ENCODE peak calls at places on chromosomes 13 and 19, in six cellular contexts. P is breast epithelium, J is HL-60, U is suprapubic skin, V is upper lobe of left lung, Z is stomach. H is an unnamed sample.

GRCh38 chr13:51518847-51519246 is 65.4 kb upstream of the WDFY2 start:
- DNase-seq in P (no peak), J (no peak), U (no peak), V (no peak), Z (no peak), H (no peak)

GRCh38 chr13:113929628-113930615 is 44.0 kb downstream of the C13orf46 start:
- DNase-seq in P (peak; percentile 36), J (no peak), U (peak; percentile 76), V (no peak), Z (peak; percentile 21), H (peak; percentile 62)

GRCh38 chr19:28402701-28403290 is 810.2 kb downstream of the UQCRFS1 start:
- DNase-seq in P (no peak), J (no peak), U (no peak), V (no peak), Z (no peak), H (no peak)

GRCh38 chr19:44303305-44303704 is 1.5 kb downstream of the ZNF235 start:
- DNase-seq in P (no peak), J (no peak), U (no peak), V (no peak), Z (no peak), H (no peak)

GRCh38 chr13:110182003-110182402 is 125.0 kb downstream of the COL4A1 start:
- DNase-seq in P (no peak), J (no peak), U (no peak), V (peak; percentile 45), Z (no peak), H (peak; percentile 56)

GRCh38 chr19:19459099-19459498 is 53.6 kb downstream of the GATAD2A start:
- DNase-seq in P (no peak), J (no peak), U (no peak), V (no peak), Z (no peak), H (no peak)

GRCh38 chr19:54100560-54100959 is at the start of gene OSCAR:
- DNase-seq in P (no peak), J (no peak), U (no peak), V (no peak), Z (no peak), H (no peak)

GRCh38 chr13:95023405-95023804 is 277.8 kb downstream of the ABCC4 start:
- DNase-seq in P (no peak), J (no peak), U (no peak), V (no peak), Z (no peak), H (no peak)

GRCh38 chr19:49746206-49746958 is 16.7 kb downstream of the TSKS start:
- DNase-seq in P (no peak), J (no peak), U (peak; percentile 81), V (peak; percentile 79), Z (peak; percentile 29), H (peak; percentile 78)

GRCh38 chr19:5340637-5341447 is at the start of gene PTPRS:
- DNase-seq in P (peak; percentile 71), J (peak; percentile 8), U (no peak), V (peak; percentile 96), Z (peak; percentile 77), H (peak; percentile 88)

GRCh38 chr19:40542197-40542859 is 34.3 kb upstream of the SHKBP1 start:
- DNase-seq in P (no peak), J (no peak), U (no peak), V (peak; percentile 88), Z (peak; percentile 32), H (peak; percentile 95)

GRCh38 chr13:33479066-33479465 is 193.5 kb upstream of the STARD13 start:
- DNase-seq in P (no peak), J (no peak), U (no peak), V (no peak), Z (no peak), H (no peak)

GRCh38 chr13:37127706-37128241 is 22.3 kb upstream of the CSNK1A1L start:
- DNase-seq in P (no peak), J (no peak), U (no peak), V (no peak), Z (no peak), H (no peak)

GRCh38 chr13:91647361-91647970 is 249.0 kb downstream of the GPC5 start:
- DNase-seq in P (no peak), J (no peak), U (no peak), V (no peak), Z (no peak), H (no peak)

GRCh38 chr19:40862333-40862732 is 12.1 kb upstream of the CYP2A6 start:
- DNase-seq in P (no peak), J (no peak), U (no peak), V (no peak), Z (no peak), H (no peak)

GRCh38 chr13:21364357-21364756 is 94.7 kb downstream of the ZDHHC20 start:
- DNase-seq in P (no peak), J (no peak), U (no peak), V (no peak), Z (no peak), H (no peak)

GRCh38 chr13:51905787-51906186 is 44.0 kb downstream of the CCDC70 start:
- DNase-seq in P (no peak), J (no peak), U (peak; percentile 41), V (no peak), Z (no peak), H (no peak)

GRCh38 chr13:43078399-43078798 is 55.0 kb downstream of the DNAJC15 start:
- DNase-seq in P (no peak), J (no peak), U (no peak), V (no peak), Z (no peak), H (no peak)

GRCh38 chr19:32068805-32069204 is 276.6 kb upstream of the ZNF507 start:
- DNase-seq in P (no peak), J (no peak), U (no peak), V (no peak), Z (no peak), H (no peak)

GRCh38 chr13:34913040-34913439 is 29.0 kb upstream of the NBEA start:
- DNase-seq in P (no peak), J (no peak), U (no peak), V (no peak), Z (no peak), H (no peak)

DNA sequence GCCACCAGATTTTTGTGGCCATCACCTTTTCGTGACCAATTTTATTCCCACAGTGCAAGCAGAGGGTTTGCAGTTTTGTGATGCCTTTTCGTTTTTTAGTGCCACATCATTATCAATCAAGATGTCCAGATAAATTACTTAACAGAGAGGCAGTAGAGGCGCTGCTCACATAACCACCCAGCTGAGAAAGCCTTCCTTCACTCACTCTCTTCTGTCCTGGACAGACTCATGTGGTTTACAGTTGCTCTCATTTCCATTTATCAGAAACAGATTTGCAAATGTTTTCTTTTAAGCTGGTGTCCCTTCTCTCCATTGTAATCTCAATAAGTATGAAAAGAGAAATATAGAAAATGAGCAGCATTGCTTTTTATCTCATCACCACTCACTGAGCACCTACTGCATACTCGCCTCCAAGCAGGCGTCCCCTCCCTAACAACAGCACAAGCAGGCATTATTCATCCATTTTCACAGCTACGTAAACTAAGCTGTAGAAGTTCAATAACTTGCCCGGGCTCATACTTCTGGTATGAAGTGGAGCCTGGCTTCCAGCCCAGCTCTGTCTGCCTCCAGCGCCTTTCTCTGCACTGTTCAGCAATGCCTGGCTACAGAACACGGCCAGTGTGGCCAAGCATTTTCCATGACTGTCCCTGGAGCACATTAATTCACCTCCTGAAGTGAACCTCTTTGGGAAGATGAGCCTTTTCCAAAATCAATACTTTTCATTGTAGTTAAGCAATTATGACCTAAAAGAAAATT is 34.6 kb upstream of the KATNAL1 start:
- DNase-seq in P (peak; percentile 91), J (no peak), U (peak; percentile 91), V (no peak), Z (peak; percentile 85), H (peak; percentile 97)
- H3K27ac ChIP-seq in P (peak overlapping the region; percentile 77), J (no peak overlapping the region), U (peak overlapping the region; percentile 73), V (peak overlapping the region; percentile 17), Z (peak overlapping the region; percentile 38), H (peak overlapping the region; percentile 80)

DNA sequence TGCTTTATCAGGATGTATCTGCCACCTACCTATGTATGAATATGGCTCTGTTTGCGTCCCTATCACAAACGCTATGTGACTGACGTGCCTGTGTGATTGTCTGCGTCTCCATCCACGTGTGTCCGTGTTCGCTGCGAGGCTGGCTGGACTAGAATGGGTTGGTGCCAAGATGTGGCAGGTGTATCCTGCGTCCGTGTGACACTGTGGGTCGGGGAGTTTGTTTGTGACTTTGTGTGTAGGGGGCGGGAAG is 6.7 kb upstream of the HOOK2 start:
- DNase-seq in P (no peak), J (no peak), U (no peak), V (no peak), Z (no peak), H (no peak)
- TF ChIP-seq POLR2AphosphoS5 in P (no peak), J (peak; percentile 33), U (no peak), V (no peak), Z (peak; percentile 88), H (no peak)

GRCh38 chr19:919157-920050 is 2.3 kb downstream of the KISS1R start:
- DNase-seq in P (no peak), J (no peak), U (no peak), V (peak; percentile 88), Z (no peak), H (no peak)
- H3K27ac ChIP-seq in P (no peak overlapping the region), J (no peak overlapping the region), U (no peak overlapping the region), V (no peak overlapping the region), Z (no peak overlapping the region), H (no peak overlapping the region)

GRCh38 chr13:49444517-49445395 is 682 bp downstream of the SETDB2 start:
- DNase-seq in P (no peak), J (peak; percentile 91), U (no peak), V (no peak), Z (no peak), H (no peak)
- TF ChIP-seq POLR2AphosphoS5 in P (no peak), J (peak; percentile 94), U (no peak), V (peak; percentile 60), Z (peak; percentile 46), H (peak; percentile 32)